ENCODE peak calls at places on chromosomes 2 and 18, in eight cellular contexts. One of them, this sample, is unnamed.

GRCh38 chr2:206225435-206226232 is 48.8 kb upstream of the ZDBF2 start:
- DNase-seq in SJSA1: no peak
- DNase-seq in sigmoid colon: no peak
- DNase-seq in mammary epithelial cell: no peak
- DNase-seq in PC-9: no peak
- DNase-seq in astrocyte: no peak
- DNase-seq in heart right ventricle: no peak
- DNase-seq in heart left ventricle: no peak
- DNase-seq in this sample: no peak

GRCh38 chr2:213691351-213691750 is 407.1 kb downstream of the SPAG16 start:
- DNase-seq in astrocyte: no peak
- DNase-seq in sigmoid colon: no peak
- DNase-seq in heart right ventricle: no peak
- DNase-seq in heart left ventricle: no peak
- DNase-seq in SJSA1: no peak
- DNase-seq in PC-9: no peak
- DNase-seq in mammary epithelial cell: no peak
- DNase-seq in this sample: no peak

GRCh38 chr2:163800889-163801498 is 65.2 kb upstream of the FIGN start:
- DNase-seq in SJSA1: peak; percentile 36
- DNase-seq in heart left ventricle: no peak
- DNase-seq in astrocyte: peak; percentile 79
- DNase-seq in sigmoid colon: no peak
- DNase-seq in heart right ventricle: no peak
- DNase-seq in mammary epithelial cell: no peak
- DNase-seq in PC-9: no peak
- DNase-seq in this sample: no peak

GRCh38 chr2:209946539-209946938 is 55.9 kb upstream of the RPE start:
- DNase-seq in heart right ventricle: no peak
- DNase-seq in sigmoid colon: no peak
- DNase-seq in astrocyte: peak; percentile 51
- DNase-seq in heart left ventricle: no peak
- DNase-seq in mammary epithelial cell: no peak
- DNase-seq in SJSA1: no peak
- DNase-seq in PC-9: no peak
- DNase-seq in this sample: peak; percentile 35

GRCh38 chr18:58076052-58076451 is 32.0 kb downstream of the NEDD4L start:
- DNase-seq in heart left ventricle: no peak
- DNase-seq in astrocyte: peak; percentile 46
- DNase-seq in heart right ventricle: no peak
- DNase-seq in mammary epithelial cell: peak; percentile 44
- DNase-seq in SJSA1: no peak
- DNase-seq in PC-9: no peak
- DNase-seq in sigmoid colon: no peak
- DNase-seq in this sample: peak; percentile 84

GRCh38 chr2:177242136-177242987 is 22.2 kb downstream of the NFE2L2 start:
- DNase-seq in mammary epithelial cell: peak; percentile 78
- DNase-seq in astrocyte: peak; percentile 95
- DNase-seq in sigmoid colon: peak; percentile 67
- DNase-seq in SJSA1: peak; percentile 93
- DNase-seq in PC-9: peak; percentile 56
- DNase-seq in heart right ventricle: no peak
- DNase-seq in heart left ventricle: no peak
- DNase-seq in this sample: peak; percentile 91

GRCh38 chr2:41204315-41204714 is 752.4 kb upstream of the SLC8A1 start:
- DNase-seq in SJSA1: no peak
- DNase-seq in heart left ventricle: no peak
- DNase-seq in astrocyte: no peak
- DNase-seq in PC-9: no peak
- DNase-seq in mammary epithelial cell: no peak
- DNase-seq in sigmoid colon: no peak
- DNase-seq in heart right ventricle: no peak
- DNase-seq in this sample: no peak

GRCh38 chr2:31318360-31319336 is 84.7 kb downstream of the EHD3 start:
- DNase-seq in SJSA1: peak; percentile 82
- DNase-seq in sigmoid colon: peak; percentile 70
- DNase-seq in mammary epithelial cell: peak; percentile 48
- DNase-seq in PC-9: no peak
- DNase-seq in heart left ventricle: no peak
- DNase-seq in heart right ventricle: peak; percentile 37
- DNase-seq in astrocyte: peak; percentile 67
- DNase-seq in this sample: no peak

GRCh38 chr2:19488009-19488691 is 129.7 kb upstream of the OSR1 start:
- DNase-seq in heart right ventricle: no peak
- DNase-seq in PC-9: peak; percentile 25
- DNase-seq in SJSA1: no peak
- DNase-seq in mammary epithelial cell: peak; percentile 95
- DNase-seq in astrocyte: peak; percentile 50
- DNase-seq in sigmoid colon: no peak
- DNase-seq in heart left ventricle: no peak
- DNase-seq in this sample: peak; percentile 97

GRCh38 chr2:223469270-223470057 is 132.7 kb downstream of the SCG2 start:
- DNase-seq in SJSA1: no peak
- DNase-seq in PC-9: no peak
- DNase-seq in sigmoid colon: peak; percentile 78
- DNase-seq in heart right ventricle: peak; percentile 39
- DNase-seq in mammary epithelial cell: peak; percentile 39
- DNase-seq in astrocyte: peak; percentile 74
- DNase-seq in heart left ventricle: peak; percentile 60
- DNase-seq in this sample: peak; percentile 67

GRCh38 chr18:47246027-47246971 is 5.2 kb downstream of the SKOR2 start:
- DNase-seq in heart right ventricle: no peak
- DNase-seq in astrocyte: no peak
- DNase-seq in PC-9: no peak
- DNase-seq in heart left ventricle: no peak
- DNase-seq in mammary epithelial cell: no peak
- DNase-seq in SJSA1: no peak
- DNase-seq in sigmoid colon: no peak
- DNase-seq in this sample: no peak
- H3K27me3 ChIP-seq in heart right ventricle: peaks cover 31% of the 10 kb centered on the region
- H3K27me3 ChIP-seq in astrocyte: peaks cover 68% of the 10 kb centered on the region
- H3K27me3 ChIP-seq in PC-9: peaks cover 21% of the 10 kb centered on the region
- H3K27me3 ChIP-seq in heart left ventricle: peaks cover 70% of the 10 kb centered on the region
- H3K27me3 ChIP-seq in mammary epithelial cell: peaks cover 51% of the 10 kb centered on the region
- H3K27me3 ChIP-seq in SJSA1: peaks cover 89% of the 10 kb centered on the region
- H3K27me3 ChIP-seq in sigmoid colon: peaks cover 66% of the 10 kb centered on the region
- H3K27me3 ChIP-seq in this sample: peaks cover 36% of the 10 kb centered on the region

GRCh38 chr2:74499940-74500577 is 656 bp upstream of the LBX2 start:
- DNase-seq in mammary epithelial cell: no peak
- DNase-seq in sigmoid colon: no peak
- DNase-seq in heart right ventricle: no peak
- DNase-seq in heart left ventricle: no peak
- DNase-seq in PC-9: no peak
- DNase-seq in SJSA1: no peak
- DNase-seq in astrocyte: no peak
- DNase-seq in this sample: no peak
- H3K27me3 ChIP-seq in mammary epithelial cell: no peaks in the 10 kb centered on the region
- H3K27me3 ChIP-seq in sigmoid colon: peaks cover 55% of the 10 kb centered on the region
- H3K27me3 ChIP-seq in heart right ventricle: peaks cover 9% of the 10 kb centered on the region
- H3K27me3 ChIP-seq in heart left ventricle: peaks cover 26% of the 10 kb centered on the region
- H3K27me3 ChIP-seq in PC-9: no peaks in the 10 kb centered on the region
- H3K27me3 ChIP-seq in SJSA1: peaks cover 36% of the 10 kb centered on the region
- H3K27me3 ChIP-seq in astrocyte: peaks cover 42% of the 10 kb centered on the region
- H3K27me3 ChIP-seq in this sample: peaks cover 9% of the 10 kb centered on the region

GRCh38 chr2:240958366-240959213 is 39.8 kb upstream of the SNED1 start:
- DNase-seq in heart left ventricle: no peak
- DNase-seq in sigmoid colon: peak; percentile 55
- DNase-seq in SJSA1: no peak
- DNase-seq in PC-9: no peak
- DNase-seq in heart right ventricle: no peak
- DNase-seq in astrocyte: no peak
- DNase-seq in mammary epithelial cell: no peak
- DNase-seq in this sample: no peak

GRCh38 chr2:240957656-240958365 is 40.6 kb upstream of the SNED1 start:
- DNase-seq in astrocyte: no peak
- DNase-seq in sigmoid colon: peak; percentile 35
- DNase-seq in SJSA1: no peak
- DNase-seq in heart right ventricle: no peak
- DNase-seq in PC-9: no peak
- DNase-seq in heart left ventricle: no peak
- DNase-seq in mammary epithelial cell: no peak
- DNase-seq in this sample: no peak

GRCh38 chr2:240959941-240960308 is 38.5 kb upstream of the SNED1 start:
- DNase-seq in heart left ventricle: no peak
- DNase-seq in astrocyte: no peak
- DNase-seq in sigmoid colon: peak; percentile 59
- DNase-seq in heart right ventricle: no peak
- DNase-seq in mammary epithelial cell: no peak
- DNase-seq in SJSA1: no peak
- DNase-seq in PC-9: no peak
- DNase-seq in this sample: no peak

GRCh38 chr2:240960309-240960962 is 38.0 kb upstream of the SNED1 start:
- DNase-seq in heart right ventricle: peak; percentile 71
- DNase-seq in heart left ventricle: peak; percentile 70
- DNase-seq in mammary epithelial cell: no peak
- DNase-seq in sigmoid colon: peak; percentile 68
- DNase-seq in SJSA1: no peak
- DNase-seq in astrocyte: no peak
- DNase-seq in PC-9: no peak
- DNase-seq in this sample: no peak

DNA sequence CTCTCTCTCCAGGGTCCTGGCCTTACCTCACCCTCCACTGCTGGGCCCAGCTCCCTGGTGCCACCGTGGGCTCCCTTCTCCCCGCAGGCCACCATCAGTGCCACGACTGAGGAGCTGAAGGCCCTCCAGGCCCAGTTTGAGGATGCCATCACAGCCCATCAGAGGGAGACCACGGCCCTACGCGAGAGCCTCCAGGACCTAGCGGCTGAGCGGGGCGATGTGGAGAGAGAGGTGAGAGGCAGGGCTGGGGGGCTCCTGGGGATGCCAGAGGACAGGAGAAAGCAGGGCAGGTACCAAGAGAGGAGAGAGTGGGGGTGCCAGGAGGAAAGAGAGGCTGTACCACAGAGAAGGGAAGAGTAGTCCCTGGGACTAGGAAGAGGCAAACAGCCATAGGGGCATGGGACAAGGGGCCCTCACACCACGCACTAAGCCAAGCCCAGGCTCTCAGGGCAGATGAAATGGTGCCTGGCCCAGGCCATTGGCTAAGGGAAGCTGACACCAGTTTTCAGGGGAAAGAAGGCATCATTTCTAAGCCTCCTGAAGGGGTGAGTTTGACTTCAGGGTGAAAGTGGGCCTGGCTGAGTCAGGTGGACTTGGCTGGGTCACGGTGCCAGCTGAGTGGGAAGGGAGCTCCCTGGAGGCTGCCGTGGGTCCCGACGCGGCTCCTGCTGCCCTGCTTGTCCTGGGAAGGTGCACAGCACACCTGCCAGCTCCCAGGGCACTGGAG is 39.0 kb upstream of the SNED1 start:
- DNase-seq in sigmoid colon: peak; percentile 52
- DNase-seq in heart right ventricle: no peak
- DNase-seq in heart left ventricle: no peak
- DNase-seq in mammary epithelial cell: no peak
- DNase-seq in astrocyte: no peak
- DNase-seq in PC-9: no peak
- DNase-seq in SJSA1: no peak
- DNase-seq in this sample: no peak
- H3K27me3 ChIP-seq in sigmoid colon: no peaks in the 10 kb centered on the region
- H3K27me3 ChIP-seq in heart right ventricle: no peaks in the 10 kb centered on the region
- H3K27me3 ChIP-seq in heart left ventricle: no peaks in the 10 kb centered on the region
- H3K27me3 ChIP-seq in mammary epithelial cell: peaks cover 20% of the 10 kb centered on the region
- H3K27me3 ChIP-seq in astrocyte: peaks cover 12% of the 10 kb centered on the region
- H3K27me3 ChIP-seq in PC-9: peaks cover 68% of the 10 kb centered on the region
- H3K27me3 ChIP-seq in SJSA1: no peaks in the 10 kb centered on the region
- H3K27me3 ChIP-seq in this sample: peaks cover 1% of the 10 kb centered on the region

GRCh38 chr18:34223164-34223892 is 1.4 kb downstream of the NOL4 start:
- DNase-seq in heart right ventricle: no peak
- DNase-seq in mammary epithelial cell: peak; percentile 6
- DNase-seq in heart left ventricle: no peak
- DNase-seq in SJSA1: no peak
- DNase-seq in sigmoid colon: no peak
- DNase-seq in astrocyte: peak; percentile 2
- DNase-seq in PC-9: no peak
- DNase-seq in this sample: no peak

GRCh38 chr18:34223893-34224422 is 755 bp downstream of the NOL4 start:
- DNase-seq in heart right ventricle: no peak
- DNase-seq in SJSA1: no peak
- DNase-seq in mammary epithelial cell: no peak
- DNase-seq in PC-9: no peak
- DNase-seq in sigmoid colon: no peak
- DNase-seq in heart left ventricle: no peak
- DNase-seq in astrocyte: no peak
- DNase-seq in this sample: no peak

GRCh38 chr18:34222025-34222395 is 2.7 kb downstream of the NOL4 start:
- DNase-seq in astrocyte: no peak
- DNase-seq in heart right ventricle: no peak
- DNase-seq in PC-9: no peak
- DNase-seq in mammary epithelial cell: no peak
- DNase-seq in SJSA1: no peak
- DNase-seq in sigmoid colon: no peak
- DNase-seq in heart left ventricle: no peak
- DNase-seq in this sample: no peak

GRCh38 chr18:34224423-34225217 is at the start of gene NOL4:
- DNase-seq in sigmoid colon: peak; percentile 67
- DNase-seq in SJSA1: peak; percentile 5
- DNase-seq in heart right ventricle: peak; percentile 10
- DNase-seq in PC-9: no peak
- DNase-seq in astrocyte: peak; percentile 37
- DNase-seq in heart left ventricle: no peak
- DNase-seq in mammary epithelial cell: peak; percentile 39
- DNase-seq in this sample: peak; percentile 34

DNA sequence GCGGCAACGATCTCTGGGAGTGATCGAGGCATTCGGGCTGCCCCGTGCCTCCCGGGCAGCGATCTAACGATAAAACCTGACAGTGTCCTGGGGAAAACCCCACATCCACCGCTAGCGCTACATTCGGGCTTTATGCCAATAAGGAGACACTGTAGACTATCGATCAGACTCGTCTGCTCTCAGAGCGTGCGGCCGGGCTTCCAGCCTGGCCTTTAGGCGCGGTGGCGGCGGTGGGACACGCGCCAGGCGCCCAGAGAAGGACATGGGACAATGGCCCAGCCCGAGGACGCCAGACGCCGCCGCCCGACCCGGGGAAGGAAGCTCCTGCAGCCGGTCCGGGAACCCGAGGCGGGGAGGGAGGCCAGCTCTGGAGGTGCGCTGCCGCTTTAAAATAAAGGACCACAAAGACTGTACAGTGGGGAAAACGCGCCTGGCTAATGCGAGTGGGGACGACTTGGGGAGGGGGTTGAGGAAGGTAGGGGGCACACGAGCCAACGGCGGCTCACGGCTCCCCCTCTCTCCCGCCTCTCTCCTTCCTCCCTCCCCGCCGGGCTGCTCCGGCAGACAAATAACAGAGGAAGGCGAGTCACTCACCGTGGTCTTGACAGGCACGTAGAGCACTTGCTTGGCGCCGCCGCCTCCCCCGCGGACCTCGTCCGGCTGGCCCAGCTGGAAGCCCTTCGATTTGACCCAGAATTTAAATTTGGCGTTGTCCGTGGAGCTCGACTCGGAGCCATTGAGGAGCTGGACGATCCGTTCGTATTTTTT is 2.1 kb downstream of the NOL4 start:
- DNase-seq in mammary epithelial cell: peak; percentile 38
- DNase-seq in PC-9: no peak
- DNase-seq in sigmoid colon: peak; percentile 64
- DNase-seq in astrocyte: peak; percentile 3
- DNase-seq in SJSA1: peak; percentile 5
- DNase-seq in heart left ventricle: no peak
- DNase-seq in heart right ventricle: peak; percentile 30
- DNase-seq in this sample: peak; percentile 10
- H3K27me3 ChIP-seq in mammary epithelial cell: peaks cover 47% of the 10 kb centered on the region
- H3K27me3 ChIP-seq in PC-9: peaks cover 9% of the 10 kb centered on the region
- H3K27me3 ChIP-seq in sigmoid colon: peaks cover 28% of the 10 kb centered on the region
- H3K27me3 ChIP-seq in astrocyte: peaks cover 18% of the 10 kb centered on the region
- H3K27me3 ChIP-seq in SJSA1: peaks cover 76% of the 10 kb centered on the region
- H3K27me3 ChIP-seq in heart left ventricle: peaks cover 21% of the 10 kb centered on the region
- H3K27me3 ChIP-seq in heart right ventricle: no peaks in the 10 kb centered on the region
- H3K27me3 ChIP-seq in this sample: peaks cover 25% of the 10 kb centered on the region